ENCODE peak calls at places on chromosomes 7 and 10, in seven cellular contexts. R is H1, X is IMR-90, J is neuronal stem cell, D is H9, W is mesendoderm, V is mesenchymal stem cell. L is an unnamed sample.

GRCh38 chr7:111953611-111954010 is 252.6 kb downstream of the DOCK4 start:
- DNase-seq in R (no peak), X (no peak), J (no peak), D (no peak), W (peak; percentile 71), V (peak; percentile 8), L (no peak)

GRCh38 chr10:101397140-101397539 is 43.2 kb downstream of the BTRC start:
- DNase-seq in R (no peak), X (peak; percentile 76), J (peak; percentile 48), D (no peak), W (peak; percentile 91), V (peak; percentile 88), L (peak; percentile 37)

GRCh38 chr10:119095648-119096047 is 8.3 kb upstream of the DENND10 start:
- DNase-seq in R (no peak), X (no peak), J (no peak), D (no peak), W (no peak), V (no peak), L (no peak)

GRCh38 chr7:17236603-17237002 is 61.8 kb upstream of the AHR start:
- DNase-seq in R (no peak), X (peak; percentile 32), J (no peak), D (no peak), W (no peak), V (no peak), L (no peak)

GRCh38 chr7:95921543-95921942 is 149.2 kb downstream of the DYNC1I1 start:
- DNase-seq in R (no peak), X (no peak), J (no peak), D (no peak), W (no peak), V (no peak), L (no peak)

GRCh38 chr7:122339145-122339904 is 34.8 kb upstream of the FEZF1 start:
- DNase-seq in R (no peak), X (no peak), J (no peak), D (no peak), W (no peak), V (no peak), L (no peak)

GRCh38 chr10:96588601-96589419 is 2.0 kb upstream of the TM9SF3 start:
- DNase-seq in R (no peak), X (peak; percentile 47), J (no peak), D (no peak), W (no peak), V (peak; percentile 18), L (no peak)

GRCh38 chr7:38291650-38292049 is 18.2 kb upstream of the TARP start:
- DNase-seq in R (no peak), X (no peak), J (no peak), D (no peak), W (no peak), V (no peak), L (no peak)

GRCh38 chr10:73774637-73775036 is 7.2 kb upstream of the CHCHD1 start:
- DNase-seq in R (no peak), X (peak; percentile 24), J (no peak), D (no peak), W (peak; percentile 27), V (peak; percentile 43), L (no peak)

GRCh38 chr10:43781480-43782361 is 133.0 kb upstream of the ZNF32 start:
- DNase-seq in R (no peak), X (peak; percentile 15), J (no peak), D (no peak), W (peak; percentile 18), V (peak; percentile 47), L (no peak)

GRCh38 chr10:26391701-26392695 is 46.1 kb upstream of the APBB1IP start:
- DNase-seq in R (no peak), X (no peak), J (no peak), D (peak; percentile 48), W (peak; percentile 21), V (no peak), L (peak; percentile 4)

DNA sequence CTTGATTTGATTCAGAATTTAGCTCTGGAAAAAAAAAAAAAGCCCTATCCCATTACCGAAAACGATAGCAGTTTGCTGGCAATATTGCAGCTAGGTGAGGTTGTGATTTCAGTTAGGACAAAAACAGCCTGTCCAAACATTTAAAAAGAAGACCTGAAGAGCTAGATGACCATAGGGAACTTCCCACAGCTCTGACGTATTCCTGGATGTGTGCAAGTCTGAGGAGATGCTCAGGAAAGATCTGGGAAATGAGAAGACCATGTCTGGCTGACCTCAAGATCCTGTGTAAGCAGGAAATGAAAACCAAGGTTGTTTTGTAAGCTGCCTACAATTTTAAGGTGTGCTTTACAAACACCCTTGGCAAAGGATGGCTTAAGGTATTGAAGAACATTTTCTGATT is 88.7 kb downstream of the RAMP3 start:
- DNase-seq in R (no peak), X (no peak), J (no peak), D (no peak), W (no peak), V (no peak), L (no peak)
- H4K8ac ChIP-seq in R (no peak overlapping the region), X (no peak overlapping the region), J (no peak overlapping the region), D (no peak overlapping the region), W (no peak overlapping the region), V (no peak overlapping the region), L (no peak overlapping the region)

DNA sequence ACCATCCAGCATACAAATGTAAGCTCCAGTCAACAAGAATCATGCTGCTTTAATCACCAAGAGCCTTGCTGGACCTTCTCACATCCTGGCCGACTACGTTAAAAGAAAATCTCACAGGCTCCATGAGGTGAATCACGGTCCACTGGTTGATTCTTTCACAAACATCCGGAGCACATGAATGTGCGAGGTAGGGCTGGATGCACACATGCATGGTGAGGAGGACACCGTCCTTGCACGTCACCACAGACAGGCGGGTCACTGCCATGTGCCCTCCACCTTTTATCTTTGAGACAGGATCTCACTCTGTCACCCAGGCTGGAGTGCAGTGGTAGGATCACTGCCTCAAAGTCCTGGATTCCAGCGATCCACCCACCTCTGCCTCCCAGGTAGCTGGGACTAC is 265.1 kb downstream of the PARD3 start:
- DNase-seq in R (no peak), X (no peak), J (no peak), D (no peak), W (no peak), V (no peak), L (no peak)
- H3K27ac ChIP-seq in R (no peak overlapping the region), X (no peak overlapping the region), J (no peak overlapping the region), D (no peak overlapping the region), W (no peak overlapping the region), V (no peak overlapping the region), L (no peak overlapping the region)

DNA sequence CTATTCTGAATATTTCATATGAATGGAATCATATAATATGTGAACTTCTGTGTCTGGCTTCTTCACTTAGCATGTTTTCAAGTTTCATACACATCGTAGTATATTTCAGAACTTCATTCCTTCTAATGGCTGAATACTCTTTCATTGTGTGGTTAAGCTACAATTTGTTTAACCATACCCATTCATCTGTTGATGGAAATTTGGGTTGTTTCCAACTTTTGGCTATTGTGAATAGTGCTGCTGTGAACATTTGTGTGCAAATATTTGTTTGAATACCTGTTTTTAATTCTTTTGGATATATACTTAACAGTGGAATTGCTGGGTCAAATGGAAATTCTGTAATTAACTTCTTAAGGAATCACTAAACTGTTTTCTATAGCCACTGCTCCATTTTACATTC is 86.0 kb upstream of the MDFIC start:
- DNase-seq in R (no peak), X (no peak), J (no peak), D (no peak), W (no peak), V (no peak), L (no peak)
- H4K8ac ChIP-seq in R (no peak overlapping the region), X (no peak overlapping the region), J (no peak overlapping the region), D (no peak overlapping the region), W (no peak overlapping the region), V (no peak overlapping the region), L (no peak overlapping the region)

GRCh38 chr7:105268511-105269392 is 120.0 kb downstream of the SRPK2 start:
- DNase-seq in R (no peak), X (peak; percentile 71), J (no peak), D (no peak), W (no peak), V (peak; percentile 79), L (peak; percentile 45)
- H3K27ac ChIP-seq in R (no peak overlapping the region), X (peak overlapping the region; percentile 64), J (peak overlapping the region; percentile 37), D (no peak overlapping the region), W (no peak overlapping the region), V (peak overlapping the region; percentile 73), L (no peak overlapping the region)

DNA sequence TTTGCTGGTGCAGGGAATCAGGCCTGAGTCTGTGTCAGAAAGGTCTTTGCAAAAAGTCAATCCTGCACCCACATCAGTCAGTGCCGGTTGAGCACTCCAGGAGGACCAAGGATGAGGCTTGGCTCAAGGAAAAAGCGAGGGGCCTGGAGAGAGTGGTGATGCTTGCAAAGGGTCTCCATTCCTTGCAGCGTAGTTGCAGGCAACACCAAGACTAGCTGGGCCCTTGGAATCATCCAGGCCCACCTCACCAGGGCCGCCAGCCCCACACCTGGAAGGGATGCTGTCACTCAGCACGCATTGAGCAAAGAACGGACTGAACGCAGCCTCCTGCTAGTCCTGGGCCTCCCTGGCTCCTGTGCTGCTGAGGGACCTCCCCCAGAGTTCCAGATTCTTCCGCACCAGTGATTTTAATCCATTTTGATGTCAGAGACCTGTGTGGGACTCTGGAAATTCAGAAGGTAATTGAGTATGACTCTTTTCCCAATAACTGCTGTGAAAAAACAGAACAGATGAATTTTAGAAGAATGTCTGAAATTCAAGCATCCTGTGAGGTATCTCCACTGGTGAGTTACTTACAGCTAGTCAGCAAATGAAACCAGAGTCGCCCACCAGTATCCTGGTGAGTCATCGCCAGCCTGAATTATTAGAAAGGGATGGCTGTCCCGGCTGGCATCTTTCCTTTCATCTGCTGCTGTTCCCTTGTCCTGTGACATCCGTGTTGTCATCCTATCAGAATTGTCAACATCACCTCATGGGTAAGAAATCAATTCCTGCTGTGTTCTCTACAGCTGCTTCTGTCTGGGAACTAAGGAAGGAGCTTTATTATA is 150.8 kb upstream of the NPS start:
- DNase-seq in R (no peak), X (peak; percentile 73), J (peak; percentile 11), D (no peak), W (peak; percentile 74), V (peak; percentile 36), L (no peak)
- H4K8ac ChIP-seq in R (no peak overlapping the region), X (no peak overlapping the region), J (no peak overlapping the region), D (no peak overlapping the region), W (no peak overlapping the region), V (no peak overlapping the region), L (no peak overlapping the region)

GRCh38 chr7:48090095-48090805 is 1.2 kb downstream of the UPP1 start:
- DNase-seq in R (no peak), X (peak; percentile 34), J (peak; percentile 50), D (peak; percentile 46), W (peak; percentile 48), V (peak; percentile 78), L (peak; percentile 69)
- H3K27ac ChIP-seq in R (no peak overlapping the region), X (no peak overlapping the region), J (peak overlapping the region; percentile 84), D (no peak overlapping the region), W (no peak overlapping the region), V (peak overlapping the region; percentile 50), L (peak overlapping the region; percentile 87)

DNA sequence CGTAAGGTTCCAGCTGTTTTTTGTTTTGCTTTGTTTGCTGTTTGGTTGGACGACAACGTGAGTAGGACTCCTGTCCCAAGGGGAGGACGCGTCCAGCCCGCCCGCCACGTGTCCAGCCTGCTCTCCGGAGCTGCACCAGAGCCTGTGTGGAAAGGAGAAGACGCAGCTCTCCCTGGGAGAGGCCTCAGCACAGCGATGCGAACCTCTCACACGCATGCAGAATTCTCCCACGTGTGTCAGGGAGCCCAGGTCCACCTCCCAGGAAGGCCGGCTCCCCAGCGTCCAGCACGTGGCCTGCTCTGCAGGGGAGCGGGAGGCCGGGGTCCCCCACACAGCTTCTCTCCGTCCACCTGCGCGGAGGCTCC is 36.4 kb upstream of the DNAJB6 start:
- DNase-seq in R (no peak), X (no peak), J (no peak), D (no peak), W (no peak), V (no peak), L (no peak)
- H4K8ac ChIP-seq in R (peak overlapping the region; percentile 59), X (no peak overlapping the region), J (peak overlapping the region; percentile 29), D (no peak overlapping the region), W (no peak overlapping the region), V (no peak overlapping the region), L (no peak overlapping the region)

GRCh38 chr10:33223326-33224014 is 111.0 kb downstream of the NRP1 start:
- DNase-seq in R (no peak), X (no peak), J (no peak), D (no peak), W (no peak), V (no peak), L (no peak)
- H3K27ac ChIP-seq in R (no peak overlapping the region), X (no peak overlapping the region), J (no peak overlapping the region), D (no peak overlapping the region), W (no peak overlapping the region), V (peak overlapping the region; percentile 70), L (no peak overlapping the region)

L was measured in trophoblast cell.